ENCODE peak calls at places on chromosomes 4 and X, in five cellular contexts. One of them, this sample, is unnamed. For H3K4me1, the result is how much of the 10 kb centered on the place peaks cover.

GRCh38 chr4:33882246-33882990 is 2361.9 kb downstream of the ARAP2 start:
- DNase-seq in H9: no peak
- DNase-seq in IMR-90: no peak
- DNase-seq in body of pancreas: no peak
- DNase-seq in tibial artery: no peak
- DNase-seq in this sample: no peak

GRCh38 chr4:157045507-157046127 is 30.3 kb upstream of the GLRB start:
- DNase-seq in H9: peak
- DNase-seq in IMR-90: peak
- DNase-seq in body of pancreas: peak
- DNase-seq in tibial artery: no peak
- DNase-seq in this sample: peak

GRCh38 chrX:68827848-68828562 is 816 bp upstream of the EFNB1 start:
- DNase-seq in H9: peak
- DNase-seq in IMR-90: peak
- DNase-seq in body of pancreas: peak
- DNase-seq in tibial artery: peak
- DNase-seq in this sample: peak

GRCh38 chr4:188647820-188648380 is 508.7 kb downstream of the TRIML1 start:
- DNase-seq in H9: no peak
- DNase-seq in IMR-90: no peak
- DNase-seq in body of pancreas: no peak
- DNase-seq in tibial artery: no peak
- DNase-seq in this sample: no peak

GRCh38 chr4:39348371-39349265 is 17.5 kb downstream of the RFC1 start:
- DNase-seq in H9: no peak
- DNase-seq in IMR-90: peak
- DNase-seq in body of pancreas: no peak
- DNase-seq in tibial artery: no peak
- DNase-seq in this sample: no peak

GRCh38 chr4:142091085-142091513 is 454.7 kb downstream of the IL15 start:
- DNase-seq in H9: no peak
- DNase-seq in IMR-90: peak
- DNase-seq in body of pancreas: no peak
- DNase-seq in tibial artery: peak
- DNase-seq in this sample: no peak

GRCh38 chrX:121307441-121307840 is 260.0 kb downstream of the GLUD2 start:
- DNase-seq in H9: no peak
- DNase-seq in IMR-90: no peak
- DNase-seq in body of pancreas: no peak
- DNase-seq in tibial artery: no peak
- DNase-seq in this sample: no peak

GRCh38 chr4:135249006-135249405 is 1047.4 kb upstream of the PABPC4L start:
- DNase-seq in H9: no peak
- DNase-seq in IMR-90: no peak
- DNase-seq in body of pancreas: no peak
- DNase-seq in tibial artery: no peak
- DNase-seq in this sample: no peak

GRCh38 chrX:23789386-23790146 is 6.6 kb downstream of the SAT1 start:
- DNase-seq in H9: no peak
- DNase-seq in IMR-90: no peak
- DNase-seq in body of pancreas: peak
- DNase-seq in tibial artery: no peak
- DNase-seq in this sample: no peak

DNA sequence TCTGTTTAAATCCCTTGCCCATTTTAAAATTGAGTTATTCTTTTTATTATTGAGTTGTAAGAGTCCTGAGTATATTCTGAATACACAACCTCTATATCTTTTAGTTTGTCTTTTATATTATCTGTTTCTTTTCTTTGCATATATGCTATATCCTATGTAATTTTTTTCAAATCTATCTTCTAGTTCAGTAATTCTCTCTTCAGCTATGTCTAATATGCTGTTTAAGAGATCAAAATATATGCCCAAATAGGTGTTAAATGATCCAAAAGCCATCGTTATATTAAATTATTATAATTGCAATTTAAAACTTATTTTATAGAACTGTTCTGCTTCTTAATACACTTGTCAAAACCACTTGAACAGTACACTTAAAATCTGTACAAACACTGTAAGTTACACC is 107.4 kb upstream of the TSPAN5 start:
- DNase-seq in H9: no peak
- DNase-seq in IMR-90: no peak
- DNase-seq in body of pancreas: no peak
- DNase-seq in tibial artery: no peak
- DNase-seq in this sample: no peak
- H3K4me1 ChIP-seq in H9: under half
- H3K4me1 ChIP-seq in IMR-90: under half
- H3K4me1 ChIP-seq in body of pancreas: under half
- H3K4me1 ChIP-seq in tibial artery: under half
- H3K4me1 ChIP-seq in this sample: under half

GRCh38 chrX:107683931-107684330 is 55.6 kb downstream of the PRPS1 start:
- DNase-seq in H9: no peak
- DNase-seq in IMR-90: no peak
- DNase-seq in body of pancreas: no peak
- DNase-seq in tibial artery: no peak
- DNase-seq in this sample: no peak

GRCh38 chrX:107686026-107686425 is 57.7 kb downstream of the PRPS1 start:
- DNase-seq in H9: no peak
- DNase-seq in IMR-90: no peak
- DNase-seq in body of pancreas: no peak
- DNase-seq in tibial artery: no peak
- DNase-seq in this sample: no peak

GRCh38 chrX:107684956-107685385 is 56.7 kb downstream of the PRPS1 start:
- DNase-seq in H9: peak
- DNase-seq in IMR-90: no peak
- DNase-seq in body of pancreas: peak
- DNase-seq in tibial artery: peak
- DNase-seq in this sample: peak

GRCh38 chrX:107686792-107687191 is 58.5 kb downstream of the PRPS1 start:
- DNase-seq in H9: no peak
- DNase-seq in IMR-90: peak
- DNase-seq in body of pancreas: no peak
- DNase-seq in tibial artery: no peak
- DNase-seq in this sample: no peak

GRCh38 chrX:107683124-107683895 is 55.0 kb downstream of the PRPS1 start:
- DNase-seq in H9: no peak
- DNase-seq in IMR-90: no peak
- DNase-seq in body of pancreas: peak
- DNase-seq in tibial artery: peak
- DNase-seq in this sample: peak
- H3K4me1 ChIP-seq in H9: under half
- H3K4me1 ChIP-seq in IMR-90: under half
- H3K4me1 ChIP-seq in body of pancreas: half or more
- H3K4me1 ChIP-seq in tibial artery: under half
- H3K4me1 ChIP-seq in this sample: under half

DNA sequence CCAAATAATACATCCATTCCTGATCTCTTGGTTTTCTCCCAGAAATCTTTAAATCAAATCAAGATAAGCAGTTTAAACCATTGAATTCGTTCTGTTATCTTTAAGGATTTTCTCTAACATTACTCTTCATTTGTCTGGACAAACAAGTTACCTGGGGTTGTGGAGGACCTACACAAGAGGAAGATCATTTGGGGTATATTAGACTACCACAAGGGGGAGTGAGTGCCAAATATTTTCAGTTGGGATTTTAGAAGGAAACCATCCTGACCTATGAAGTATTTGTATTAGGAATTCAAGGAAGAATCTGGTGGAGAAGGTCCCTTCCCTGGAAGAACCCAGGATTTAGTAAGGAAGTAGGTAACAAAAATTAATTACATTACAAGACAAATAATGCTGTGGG is 12.0 kb upstream of the DCHS2 start:
- DNase-seq in H9: no peak
- DNase-seq in IMR-90: peak
- DNase-seq in body of pancreas: no peak
- DNase-seq in tibial artery: no peak
- DNase-seq in this sample: peak
- H3K4me1 ChIP-seq in H9: under half
- H3K4me1 ChIP-seq in IMR-90: under half
- H3K4me1 ChIP-seq in body of pancreas: under half
- H3K4me1 ChIP-seq in tibial artery: under half
- H3K4me1 ChIP-seq in this sample: under half

GRCh38 chr4:13988347-13989265 is 361.1 kb upstream of the BOD1L1 start:
- DNase-seq in H9: no peak
- DNase-seq in IMR-90: peak
- DNase-seq in body of pancreas: peak
- DNase-seq in tibial artery: peak
- DNase-seq in this sample: no peak
- H3K4me1 ChIP-seq in H9: under half
- H3K4me1 ChIP-seq in IMR-90: under half
- H3K4me1 ChIP-seq in body of pancreas: half or more
- H3K4me1 ChIP-seq in tibial artery: under half
- H3K4me1 ChIP-seq in this sample: under half

This sample was measured in small intestine.